ENCODE peak calls at places on chromosomes 7 and 10, in six cellular contexts. L is transverse colon, J is coronary artery, D is astrocyte of the spinal cord, V is choroid plexus epithelial cell, K is endodermal cell. H is an unnamed sample.

GRCh38 chr7:42035205-42035604 is 201.8 kb downstream of the GLI3 start:
- DNase-seq in L (no peak), J (no peak), D (no peak), V (no peak), K (no peak), H (no peak)

GRCh38 chr10:3248526-3249255 is 76.1 kb upstream of the PITRM1 start:
- DNase-seq in L (no peak), J (no peak), D (peak), V (peak), K (no peak), H (peak)

GRCh38 chr10:102403115-102403514 is 7.6 kb downstream of the NFKB2 start:
- DNase-seq in L (no peak), J (no peak), D (no peak), V (no peak), K (no peak), H (no peak)

GRCh38 chr10:16967866-16968721 is 150.9 kb upstream of the RSU1 start:
- DNase-seq in L (peak), J (no peak), D (peak), V (peak), K (peak), H (peak)

GRCh38 chr7:12683678-12684077 is 3.8 kb upstream of the ARL4A start:
- DNase-seq in L (no peak), J (no peak), D (peak), V (peak), K (no peak), H (peak)

GRCh38 chr7:927031-927671 is 27.3 kb downstream of the ADAP1 start:
- DNase-seq in L (peak), J (no peak), D (no peak), V (no peak), K (no peak), H (no peak)

GRCh38 chr10:112282086-112282485 is 1.1 kb upstream of the TECTB start:
- DNase-seq in L (no peak), J (no peak), D (no peak), V (peak), K (no peak), H (no peak)

GRCh38 chr7:41193738-41194287 is 509.1 kb downstream of the INHBA start:
- DNase-seq in L (no peak), J (no peak), D (no peak), V (no peak), K (no peak), H (no peak)

GRCh38 chr10:33801705-33802104 is 467.2 kb upstream of the NRP1 start:
- DNase-seq in L (no peak), J (no peak), D (peak), V (peak), K (no peak), H (no peak)

GRCh38 chr7:131466735-131467365 is 89.6 kb downstream of the PODXL start:
- DNase-seq in L (no peak), J (no peak), D (no peak), V (no peak), K (no peak), H (no peak)

GRCh38 chr7:32347244-32347828 is 142.8 kb downstream of the LSM5 start:
- DNase-seq in L (no peak), J (no peak), D (peak), V (peak), K (peak), H (peak)

GRCh38 chr7:157412021-157412443 is 75.2 kb downstream of the DNAJB6 start:
- DNase-seq in L (no peak), J (no peak), D (peak), V (peak), K (no peak), H (peak)

GRCh38 chr7:107077699-107078516 is 33.4 kb downstream of the PRKAR2B start:
- DNase-seq in L (no peak), J (no peak), D (no peak), V (no peak), K (no peak), H (no peak)

GRCh38 chr7:99958564-99959227 is 17.1 kb downstream of the AZGP1 start:
- DNase-seq in L (no peak), J (no peak), D (no peak), V (no peak), K (no peak), H (no peak)

GRCh38 chr7:86598311-86598710 is 45.4 kb upstream of the GRM3 start:
- DNase-seq in L (no peak), J (no peak), D (no peak), V (no peak), K (peak), H (no peak)

GRCh38 chr7:22782616-22783232 is 39.9 kb downstream of the TOMM7 start:
- DNase-seq in L (peak), J (no peak), D (peak), V (peak), K (peak), H (peak)

GRCh38 chr7:18064242-18064838 is 36.7 kb upstream of the PRPS1L1 start:
- DNase-seq in L (peak), J (no peak), D (no peak), V (peak), K (peak), H (peak)

GRCh38 chr10:75788394-75789205 is 357.2 kb downstream of the LRMDA start:
- DNase-seq in L (no peak), J (no peak), D (peak), V (peak), K (no peak), H (peak)

GRCh38 chr10:68576118-68576517 is 16.0 kb downstream of the TET1 start:
- DNase-seq in L (no peak), J (no peak), D (no peak), V (no peak), K (peak), H (no peak)
- TF ChIP-seq CTCF in L (no peak), J (no peak), D (no peak), V (no peak), K (peak), H (no peak)

DNA sequence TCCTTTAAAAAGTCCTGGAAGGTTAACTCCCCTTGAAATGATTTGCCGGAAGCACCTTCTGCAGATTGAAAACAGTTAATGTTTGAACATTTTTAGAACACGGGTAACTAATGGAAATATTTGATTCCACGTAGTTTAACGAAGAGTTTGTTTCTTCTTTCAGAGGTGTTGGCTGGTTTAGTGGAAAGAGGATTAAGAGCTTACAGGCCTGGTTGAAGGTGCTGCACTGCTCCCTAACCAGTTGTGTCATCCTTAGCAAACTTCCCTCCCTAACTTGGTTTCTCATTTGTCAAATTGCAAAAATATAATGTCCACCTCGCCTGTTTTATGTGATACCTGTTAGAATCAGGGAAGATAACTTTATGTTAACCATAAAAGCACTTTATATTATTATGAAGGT is 243.0 kb upstream of the FZD8 start:
- DNase-seq in L (no peak), J (no peak), D (no peak), V (no peak), K (no peak), H (peak)
- H3K4me3 ChIP-seq in L (no peak), J (no peak), D (no peak), V (no peak), K (no peak), H (no peak)

GRCh38 chr10:89466599-89467035 is 52.2 kb downstream of the IFIT5 start:
- DNase-seq in L (no peak), J (no peak), D (peak), V (peak), K (peak), H (peak)
- TF ChIP-seq CTCF in L (no peak), J (no peak), D (peak), V (peak), K (peak), H (peak)

DNA sequence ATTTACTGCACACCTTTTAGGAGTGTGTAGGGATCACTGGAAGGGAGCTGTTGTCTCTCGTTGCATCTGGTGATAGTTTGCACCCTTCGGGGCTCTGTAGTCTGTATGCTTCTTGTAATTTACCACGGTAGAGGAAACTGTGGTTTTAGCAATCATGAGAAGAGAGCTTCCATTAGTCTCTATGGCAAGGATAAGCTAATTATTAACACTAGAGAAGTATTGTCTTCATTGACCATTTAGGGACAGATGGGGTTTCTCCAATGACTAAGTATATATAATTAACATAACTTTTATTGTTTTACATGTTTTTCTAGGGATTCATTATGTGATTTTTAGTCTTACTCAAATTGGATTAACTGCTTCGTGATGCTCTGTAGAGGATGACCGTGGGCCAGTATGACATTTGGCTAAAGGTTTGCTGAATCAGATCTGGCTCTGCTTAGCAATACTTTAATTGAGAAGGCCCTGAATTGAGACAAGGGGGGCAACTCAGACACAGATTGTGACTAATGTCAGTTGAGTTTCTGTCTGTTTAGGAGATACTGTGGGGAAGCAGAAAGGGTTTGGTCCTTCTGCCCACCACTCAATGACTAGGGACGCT is 8.7 kb downstream of the SLC18A2 start:
- DNase-seq in L (no peak), J (no peak), D (no peak), V (no peak), K (no peak), H (no peak)
- H3K4me3 ChIP-seq in L (no peak), J (no peak), D (no peak), V (no peak), K (no peak), H (no peak)

GRCh38 chr10:61744469-61744868 is 81.7 kb downstream of the CABCOCO1 start:
- DNase-seq in L (no peak), J (no peak), D (no peak), V (no peak), K (peak), H (no peak)
- TF ChIP-seq CTCF in L (no peak), J (no peak), D (peak), V (peak), K (peak), H (no peak)

DNA sequence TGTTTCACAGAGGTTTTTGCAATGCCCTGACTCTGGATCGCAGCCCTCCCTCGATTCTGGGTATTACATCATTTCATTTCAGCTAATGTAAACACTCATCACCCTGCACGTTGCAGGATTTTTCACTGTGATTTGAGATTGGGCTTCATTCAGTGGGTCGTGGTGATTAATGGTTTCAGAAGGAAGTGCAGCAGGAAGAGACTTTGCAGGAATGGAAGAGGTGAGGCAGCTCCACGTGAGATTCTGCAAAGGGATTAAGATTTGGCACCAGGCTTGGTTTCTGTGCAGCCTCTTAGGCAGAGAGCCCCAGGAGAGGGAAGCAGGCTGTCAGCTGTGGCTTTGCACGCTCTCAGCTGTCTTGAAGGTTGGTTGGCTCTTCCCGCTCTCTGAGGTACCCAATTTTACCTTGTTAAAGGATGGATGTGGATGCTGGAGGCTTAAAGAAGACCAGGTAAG is 95.2 kb downstream of the PLCE1 start:
- DNase-seq in L (no peak), J (no peak), D (peak), V (peak), K (no peak), H (peak)
- H3K4me3 ChIP-seq in L (no peak), J (peak), D (no peak), V (peak), K (no peak), H (no peak)

GRCh38 chr10:121243899-121244241 is 354.4 kb downstream of the FGFR2 start:
- DNase-seq in L (no peak), J (no peak), D (no peak), V (no peak), K (no peak), H (no peak)

GRCh38 chr10:121243003-121243898 is 355.0 kb downstream of the FGFR2 start:
- DNase-seq in L (no peak), J (no peak), D (no peak), V (no peak), K (no peak), H (no peak)

GRCh38 chr10:121241337-121241736 is 356.9 kb downstream of the FGFR2 start:
- DNase-seq in L (no peak), J (no peak), D (no peak), V (no peak), K (no peak), H (no peak)

GRCh38 chr10:121245799-121246198 is 352.4 kb downstream of the FGFR2 start:
- DNase-seq in L (peak), J (no peak), D (no peak), V (no peak), K (no peak), H (no peak)

DNA sequence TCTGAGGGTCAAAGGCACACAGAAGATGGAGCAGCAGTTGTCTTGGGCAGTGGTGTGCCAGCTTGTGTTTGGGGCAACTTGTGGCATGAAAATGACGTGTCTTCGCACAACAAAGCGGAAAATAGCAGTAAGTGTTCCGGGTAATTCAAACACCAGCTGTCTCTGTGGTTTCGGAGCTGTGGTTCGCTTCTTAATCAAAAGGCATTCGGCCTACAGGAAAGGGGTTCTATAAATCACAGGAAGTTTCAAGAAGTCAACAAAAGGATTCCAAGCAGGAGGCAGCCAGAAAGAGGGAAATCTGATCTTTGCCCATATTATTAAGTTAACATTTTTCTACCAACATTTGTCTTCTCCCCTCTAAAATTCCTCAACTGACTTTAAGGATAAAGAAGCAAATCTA is 353.5 kb downstream of the FGFR2 start:
- DNase-seq in L (no peak), J (no peak), D (peak), V (no peak), K (no peak), H (no peak)
- TF ChIP-seq CTCF in L (no peak), J (no peak), D (no peak), V (no peak), K (no peak), H (no peak)

GRCh38 chr10:79431891-79432831 is 13.3 kb downstream of the ZCCHC24 start:
- DNase-seq in L (no peak), J (no peak), D (no peak), V (peak), K (no peak), H (no peak)
- H3K4me3 ChIP-seq in L (no peak), J (no peak), D (no peak), V (no peak), K (no peak), H (no peak)

GRCh38 chr7:101950450-101951119 is 133.2 kb downstream of the CUX1 start:
- DNase-seq in L (no peak), J (no peak), D (peak), V (peak), K (no peak), H (peak)
- TF ChIP-seq CTCF in L (no peak), J (no peak), D (peak), V (peak), K (peak), H (peak)

H was measured in fibroblast of villous mesenchyme.